ENCODE peak calls at places on chromosome 4, in eight cellular contexts. K is activated naive CD8-positive, alpha-beta T cell treated with anti-CD3 and anti-CD28 coated beads, Interleukin-2, amount 50 U/mL, for 24 hours; U is activated T-cell treated with anti-CD3 and anti-CD28 coated beads for 1 hour; G is lower lobe of right lung; Q is type B pancreatic cell; V is hippocampal formation; P is stimulated activated CD4-positive, alpha-beta T cell treated with anti-CD3 and anti-CD28 coated beads, Interleukin-12 subunit alpha, Interleukin-12 subunit beta, amount 100 ng/mL, for 48 hours; R is CD4-positive, alpha-beta T cell. M is an unnamed sample.

GRCh38 chr4:153799708-153800074 is 10.8 kb upstream of the SFRP2 start:
- DNase-seq in K (no peak), U (no peak), R (no peak), Q (no peak), G (no peak), P (no peak), V (no peak), M (no peak)

GRCh38 chr4:115374621-115375020 is 261.2 kb upstream of the NDST4 start:
- DNase-seq in G (no peak), U (no peak), Q (no peak), K (no peak), V (no peak), P (no peak), R (no peak), M (no peak)

GRCh38 chr4:152382057-152382785 is 153.7 kb downstream of the FBXW7 start:
- DNase-seq in Q (no peak), U (no peak), R (no peak), V (no peak), G (no peak), P (no peak), K (no peak), M (no peak)

GRCh38 chr4:76692761-76693160 is 205.2 kb downstream of the SOWAHB start:
- DNase-seq in P (no peak), R (no peak), V (no peak), G (no peak), U (no peak), K (no peak), Q (no peak), M (no peak)

GRCh38 chr4:52266537-52267137 is 215.5 kb downstream of the SPATA18 start:
- DNase-seq in R (no peak), G (no peak), K (no peak), U (no peak), V (no peak), P (no peak), Q (no peak), M (no peak)

GRCh38 chr4:123417813-123418212 is 21.2 kb downstream of the SPRY1 start:
- DNase-seq in K (no peak), U (no peak), Q (no peak), R (no peak), P (no peak), V (no peak), G (no peak), M (no peak)

GRCh38 chr4:4499438-4500123 is 42.3 kb downstream of the STX18 start:
- DNase-seq in U (no peak), V (no peak), R (no peak), Q (no peak), P (no peak), G (no peak), K (no peak), M (no peak)

GRCh38 chr4:5118091-5118786 is 67.0 kb downstream of the STK32B start:
- DNase-seq in P (no peak), Q (no peak), K (no peak), R (no peak), G (no peak), U (no peak), V (no peak), M (no peak)

GRCh38 chr4:177441803-177442622 is at the start of gene AGA:
- DNase-seq in P (peak; percentile 92), U (peak; percentile 93), R (peak; percentile 87), V (peak; percentile 91), K (peak; percentile 95), G (peak; percentile 98), Q (peak; percentile 94), M (peak; percentile 98)

GRCh38 chr4:105619193-105619931 is 66.9 kb downstream of the ARHGEF38 start:
- DNase-seq in V (peak; percentile 25), K (no peak), U (no peak), R (no peak), Q (no peak), G (peak; percentile 88), P (no peak), M (no peak)